ENCODE peak calls at places on chromosomes 6 and 20, in four cellular contexts. Q is activated CD4-positive, alpha-beta T cell treated with anti-CD3 and anti-CD28 coated beads, Interleukin-2, amount 50 U/mL, for 1 hour; F is left cardiac atrium; O is stimulated activated naive CD8-positive, alpha-beta T cell treated with anti-CD3 and anti-CD28 coated beads, Interleukin-15, Interleukin-2, amounts not matched to agents 100 U/mL and 50 U/mL, for 24 hours. T is an unnamed sample.

GRCh38 chr20:12372557-12372956 is 454.9 kb downstream of the BTBD3 start:
- DNase-seq in Q (no peak), F (no peak), O (no peak), T (no peak)

GRCh38 chr6:17336425-17336824 is 55.3 kb downstream of the RBM24 start:
- DNase-seq in O (no peak), Q (no peak), F (no peak), T (no peak)

GRCh38 chr6:3228046-3228671 is 706 bp upstream of the TUBB2B start:
- DNase-seq in O (no peak), F (no peak), Q (no peak), T (no peak)

GRCh38 chr20:46230811-46231282 is 77.5 kb downstream of the CDH22 start:
- DNase-seq in O (no peak), Q (no peak), F (no peak), T (peak)

GRCh38 chr20:61762208-61762710 is 303.4 kb downstream of the TAF4 start:
- DNase-seq in Q (no peak), O (no peak), F (no peak), T (no peak)

GRCh38 chr20:57361517-57361916 is 10.5 kb downstream of the RAE1 start:
- DNase-seq in Q (no peak), O (no peak), F (no peak), T (peak)

GRCh38 chr6:107869871-107870270 is 45.8 kb upstream of the SCML4 start:
- DNase-seq in F (no peak), Q (no peak), O (no peak), T (no peak)

GRCh38 chr6:157881375-157881774 is 58.3 kb downstream of the SNX9 start:
- DNase-seq in F (no peak), O (no peak), Q (no peak), T (no peak)

GRCh38 chr6:124066995-124067552 is 263.4 kb downstream of the NKAIN2 start:
- DNase-seq in F (no peak), Q (no peak), O (no peak), T (no peak)

GRCh38 chr6:144953552-144954240 is 668.6 kb downstream of the UTRN start:
- DNase-seq in F (no peak), Q (no peak), O (no peak), T (peak)

GRCh38 chr6:87483929-87484328 is 11.2 kb downstream of the SLC35A1 start:
- DNase-seq in Q (no peak), O (peak), F (no peak), T (peak)

GRCh38 chr20:21571841-21572690 is 58.2 kb upstream of the NKX2-2 start:
- DNase-seq in O (no peak), F (no peak), Q (peak), T (peak)

GRCh38 chr6:67881706-67882065 is 753.4 kb upstream of the ADGRB3 start:
- DNase-seq in F (no peak), Q (no peak), O (no peak), T (no peak)

GRCh38 chr20:25464501-25465204 is 57.2 kb downstream of the GINS1 start:
- DNase-seq in O (no peak), Q (no peak), F (no peak), T (no peak)

GRCh38 chr6:170010665-170011232 is 259.3 kb downstream of the ERMARD start:
- DNase-seq in Q (no peak), F (no peak), O (no peak), T (no peak)

GRCh38 chr6:43096451-43097097 is 20.5 kb downstream of the PTK7 start:
- DNase-seq in F (no peak), Q (no peak), O (no peak), T (peak)

GRCh38 chr6:79269877-79270276 is 35.4 kb upstream of the HMGN3 start:
- DNase-seq in Q (no peak), O (no peak), F (peak), T (no peak)

GRCh38 chr6:30483677-30484279 is 5.5 kb upstream of the HLA-E start:
- DNase-seq in Q (no peak), F (no peak), O (no peak), T (peak)

GRCh38 chr6:63683071-63683603 is 47.5 kb downstream of the PHF3 start:
- DNase-seq in Q (no peak), F (no peak), O (no peak), T (no peak)

T was measured in A172.